ENCODE peak calls at places on chromosomes 11 and 22, in ten cellular contexts. N, I, C, E, X, Q, W, T, S and H are unnamed samples.

GRCh38 chr11:132300283-132300682 is 929.9 kb downstream of the NTM start:
- DNase-seq in T (no peak), S (no peak), X (no peak), W (no peak), C (no peak), N (peak), I (no peak), Q (no peak), E (no peak), H (peak)

GRCh38 chr11:1075341-1075911 is 752 bp downstream of the MUC2 start:
- DNase-seq in E (no peak), X (no peak), N (no peak), T (no peak), S (no peak), Q (no peak), W (no peak), C (no peak), I (no peak), H (no peak)

GRCh38 chr11:20854214-20854613 is 184.8 kb downstream of the NELL1 start:
- DNase-seq in C (no peak), N (no peak), I (no peak), T (no peak), E (no peak), S (no peak), Q (no peak), W (no peak), X (no peak), H (peak)

GRCh38 chr11:8634498-8634897 is 40.5 kb upstream of the STK33 start:
- DNase-seq in I (no peak), W (no peak), T (no peak), E (no peak), C (no peak), S (no peak), Q (no peak), N (no peak), X (no peak), H (no peak)

GRCh38 chr11:60900673-60901404 is 5.5 kb downstream of the PRPF19 start:
- DNase-seq in X (no peak), E (no peak), I (no peak), Q (no peak), T (no peak), W (no peak), C (no peak), S (no peak), N (no peak), H (no peak)

GRCh38 chr11:14308114-14308896 is 50.7 kb downstream of the RRAS2 start:
- DNase-seq in X (peak), T (no peak), Q (no peak), N (peak), E (no peak), I (peak), W (no peak), S (no peak), C (no peak), H (peak)

GRCh38 chr22:29217827-29218757 is 12.4 kb downstream of the EMID1 start:
- DNase-seq in C (peak), T (no peak), W (peak), S (no peak), I (no peak), N (no peak), X (no peak), Q (no peak), E (no peak), H (no peak)

GRCh38 chr22:49800408-49801238 is 27.1 kb downstream of the BRD1 start:
- DNase-seq in S (no peak), W (peak), Q (no peak), C (no peak), E (no peak), X (no peak), T (no peak), N (no peak), I (no peak), H (no peak)

GRCh38 chr11:11577246-11577855 is 44.5 kb downstream of the GALNT18 start:
- DNase-seq in I (peak), W (no peak), N (no peak), Q (no peak), C (peak), S (no peak), E (no peak), T (no peak), X (no peak), H (no peak)

GRCh38 chr11:7088921-7089320 is at the start of gene RBMXL2:
- DNase-seq in C (peak), S (no peak), I (no peak), T (no peak), E (no peak), X (no peak), Q (no peak), N (no peak), W (no peak), H (no peak)

GRCh38 chr22:49137216-49137840 is 690.3 kb downstream of the BRD1 start:
- DNase-seq in X (no peak), T (no peak), N (peak), I (no peak), Q (no peak), S (no peak), C (no peak), W (no peak), E (no peak), H (no peak)

GRCh38 chr11:66976048-66976467 is 954 bp downstream of the C11orf86 start:
- DNase-seq in I (no peak), W (no peak), N (peak), T (no peak), C (peak), E (no peak), Q (peak), S (no peak), X (no peak), H (peak)

GRCh38 chr22:24333301-24333700 is 62.7 kb downstream of the SPECC1L start:
- DNase-seq in I (peak), Q (no peak), N (no peak), W (no peak), X (no peak), S (no peak), T (no peak), C (no peak), E (no peak), H (no peak)

GRCh38 chr22:48089601-48090331 is 1327.3 kb downstream of the TBC1D22A start:
- DNase-seq in I (no peak), Q (no peak), C (no peak), T (no peak), N (no peak), X (no peak), E (no peak), W (no peak), S (no peak), H (no peak)

GRCh38 chr11:47950396-47950795 is 30.0 kb upstream of the PTPRJ start:
- DNase-seq in X (no peak), T (peak), N (no peak), S (peak), E (no peak), Q (no peak), C (no peak), I (peak), W (no peak), H (no peak)

GRCh38 chr22:36027579-36027959 is 1.1 kb downstream of the RBFOX2 start:
- DNase-seq in X (peak), E (peak), C (no peak), T (no peak), N (peak), Q (no peak), I (no peak), S (no peak), W (no peak), H (peak)